ENCODE peak calls at places on chromosome 5, in seven cellular contexts. K, J, U, X, S, I and T are unnamed samples.

GRCh38 chr5:40877371-40877988 is 31.8 kb upstream of the C7 start:
- DNase-seq in K (peak), S (no peak), X (no peak), I (no peak), U (no peak), J (no peak), T (no peak)

GRCh38 chr5:1317921-1318565 is 23.2 kb upstream of the TERT start:
- DNase-seq in X (no peak), J (no peak), U (no peak), I (no peak), K (no peak), S (no peak), T (no peak)

GRCh38 chr5:36573441-36573840 is 33.0 kb upstream of the SLC1A3 start:
- DNase-seq in X (no peak), S (peak), J (no peak), U (no peak), I (peak), K (peak), T (no peak)

GRCh38 chr5:159243385-159243784 is 19.7 kb upstream of the UBLCP1 start:
- DNase-seq in U (no peak), S (no peak), X (no peak), I (no peak), K (no peak), J (no peak), T (no peak)

GRCh38 chr5:113020461-113021273 is 44.1 kb downstream of the DCP2 start:
- DNase-seq in X (no peak), I (peak), S (peak), J (no peak), U (no peak), K (peak), T (no peak)

GRCh38 chr5:135220394-135221186 is 178.4 kb downstream of the MACROH2A1 start:
- DNase-seq in U (no peak), S (no peak), I (no peak), J (no peak), K (no peak), X (no peak), T (no peak)

GRCh38 chr5:1108865-1109174 is 3.0 kb downstream of the SLC12A7 start:
- DNase-seq in U (no peak), J (no peak), S (no peak), I (no peak), K (no peak), X (no peak), T (no peak)

GRCh38 chr5:143968071-143968878 is 156.3 kb downstream of the HMHB1 start:
- DNase-seq in X (peak), J (no peak), I (peak), K (peak), S (peak), U (no peak), T (no peak)

GRCh38 chr5:79243224-79243623 is 7.3 kb downstream of the JMY start:
- DNase-seq in K (no peak), I (no peak), J (no peak), S (no peak), X (no peak), U (no peak), T (no peak)

GRCh38 chr5:173514666-173515065 is 101.8 kb downstream of the BOD1 start:
- DNase-seq in K (peak), X (no peak), J (no peak), I (no peak), S (no peak), U (no peak), T (no peak)

GRCh38 chr5:174119386-174119785 is 73.9 kb downstream of the NSG2 start:
- DNase-seq in J (no peak), I (no peak), U (no peak), K (no peak), X (no peak), S (no peak), T (no peak)

GRCh38 chr5:154519375-154519774 is 41.3 kb upstream of the HAND1 start:
- DNase-seq in J (no peak), S (peak), U (no peak), I (peak), X (peak), K (peak), T (no peak)

GRCh38 chr5:79436821-79437220 is 77.1 kb downstream of the HOMER1 start:
- DNase-seq in S (peak), K (no peak), U (no peak), I (peak), X (no peak), J (no peak), T (no peak)

GRCh38 chr5:12292610-12293204 is 388.5 kb upstream of the CTNND2 start:
- DNase-seq in J (no peak), K (peak), I (peak), X (no peak), S (peak), U (peak), T (no peak)

GRCh38 chr5:65955746-65956145 is 29.4 kb downstream of the ERBIN start:
- DNase-seq in S (no peak), I (no peak), J (no peak), X (no peak), U (no peak), K (no peak), T (no peak)

GRCh38 chr5:158856295-158856694 is 243.4 kb downstream of the EBF1 start:
- DNase-seq in J (no peak), K (no peak), U (no peak), S (no peak), X (no peak), I (no peak), T (no peak)

GRCh38 chr5:173488144-173488543 is 128.3 kb downstream of the BOD1 start:
- DNase-seq in X (no peak), K (no peak), S (no peak), J (no peak), I (no peak), U (no peak), T (no peak)

GRCh38 chr5:158942217-158942616 is 157.5 kb downstream of the EBF1 start:
- DNase-seq in U (no peak), K (no peak), S (peak), J (no peak), X (no peak), I (no peak), T (no peak)

GRCh38 chr5:163503106-163504090 is 2.0 kb upstream of the MAT2B start:
- DNase-seq in K (peak), S (peak), X (peak), J (peak), I (peak), U (peak), T (peak)

GRCh38 chr5:103943243-103943642 is 380.7 kb upstream of the NUDT12 start:
- DNase-seq in U (no peak), X (no peak), K (no peak), S (no peak), I (no peak), J (no peak), T (no peak)

GRCh38 chr5:41707853-41708603 is 162.2 kb downstream of the OXCT1 start:
- DNase-seq in J (no peak), S (peak), I (peak), U (peak), X (peak), K (peak), T (no peak)

GRCh38 chr5:14929293-14930065 is 57.9 kb upstream of the ANKH start:
- DNase-seq in J (no peak), S (no peak), U (no peak), I (no peak), K (no peak), X (no peak), T (no peak)

GRCh38 chr5:109352475-109352874 is 57.3 kb downstream of the PJA2 start:
- DNase-seq in S (no peak), J (no peak), I (no peak), U (no peak), X (no peak), K (no peak), T (no peak)

GRCh38 chr5:60196382-60197113 is 303.0 kb upstream of the PDE4D start:
- DNase-seq in J (peak), S (peak), K (peak), U (no peak), I (peak), X (peak), T (no peak)

GRCh38 chr5:110785356-110785755 is 46.5 kb downstream of the SLC25A46 start:
- DNase-seq in U (no peak), J (no peak), X (peak), I (peak), K (peak), S (peak), T (no peak)

GRCh38 chr5:83473344-83474169 is 2.0 kb downstream of the VCAN start:
- DNase-seq in K (peak), S (peak), X (peak), I (peak), J (peak), U (peak), T (peak)
- TF ChIP-seq CTCF in K (peak), S (peak), X (peak), I (peak), J (peak), U (peak), T (peak)

DNA sequence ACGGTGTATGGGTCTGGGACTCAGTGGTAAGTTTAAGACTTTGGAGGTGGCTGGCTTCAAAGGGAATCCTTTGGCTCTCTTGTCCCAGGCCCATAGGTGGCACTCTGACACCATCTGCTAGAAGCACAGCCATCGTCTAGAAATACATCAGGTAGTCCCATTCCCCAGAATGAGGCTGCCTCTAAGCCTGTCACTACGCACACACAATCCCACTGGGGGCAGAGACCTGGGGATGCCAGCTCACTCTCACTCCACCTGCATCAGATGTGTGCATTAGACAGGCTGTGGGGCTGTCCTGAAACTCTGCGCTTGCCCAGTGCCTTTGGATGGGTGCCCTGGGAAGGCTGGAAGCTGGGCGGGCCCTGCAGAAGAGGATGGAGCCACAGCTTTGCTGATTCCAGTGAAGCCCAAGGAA is 127.5 kb upstream of the PANK3 start:
- DNase-seq in I (peak), S (peak), J (no peak), X (no peak), U (peak), K (peak), T (peak)
- TF ChIP-seq CTCF in I (peak), S (peak), J (peak), X (peak), U (peak), K (peak), T (peak)

DNA sequence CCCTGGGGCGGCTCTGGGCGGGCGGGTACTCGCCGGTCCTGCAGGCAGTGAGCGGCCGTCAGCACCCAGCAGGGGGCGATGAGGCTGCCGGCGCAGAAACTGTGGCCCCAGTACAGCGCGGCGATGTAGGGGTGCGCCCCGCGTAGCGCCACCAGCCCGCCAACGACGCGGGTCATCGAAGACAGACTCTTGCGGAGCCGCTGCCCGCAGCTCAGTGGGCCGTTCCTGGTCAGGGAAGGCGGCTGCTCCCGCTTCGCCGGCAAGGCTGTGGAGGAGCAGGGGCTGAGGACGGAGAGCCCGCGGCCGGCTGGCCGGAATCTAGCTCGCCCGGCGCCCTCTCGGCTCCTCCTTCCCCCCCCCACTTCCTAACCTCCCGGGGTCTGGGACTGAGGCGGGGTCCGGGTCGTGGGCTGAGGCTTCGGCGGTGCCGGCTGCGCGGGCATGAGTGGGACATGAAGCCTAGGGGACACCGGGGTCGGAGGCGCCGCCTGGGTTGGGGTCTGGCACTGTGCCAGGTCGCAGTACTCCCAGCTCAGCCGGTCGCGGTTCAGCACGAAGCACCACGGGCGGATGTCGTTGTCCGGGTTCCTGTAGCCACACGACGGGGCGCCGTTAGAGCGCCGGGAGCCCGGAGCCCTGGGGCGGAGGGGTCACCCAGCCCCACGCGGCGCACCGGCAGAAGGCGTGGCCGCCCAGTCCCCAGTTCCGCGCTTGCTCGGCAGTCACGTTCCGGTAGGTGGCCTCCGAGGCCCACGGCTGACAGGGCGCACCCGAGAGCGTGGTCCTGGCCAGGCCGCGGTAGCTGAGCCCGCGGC is 3.6 kb upstream of the PFN3 start:
- DNase-seq in K (peak), S (peak), U (peak), X (no peak), I (peak), J (peak), T (peak)
- TF ChIP-seq CTCF in K (peak), S (peak), U (peak), X (peak), I (peak), J (peak), T (peak)

GRCh38 chr5:132500931-132501628 is 10.5 kb upstream of the IRF1 start:
- DNase-seq in J (peak), X (peak), U (peak), K (peak), I (peak), S (peak), T (peak)
- TF ChIP-seq CTCF in J (peak), X (peak), U (peak), K (peak), I (peak), S (peak), T (peak)

GRCh38 chr5:148381906-148382305 is 1.9 kb upstream of the FBXO38 start:
- DNase-seq in J (no peak), I (no peak), K (peak), S (no peak), U (no peak), X (no peak), T (no peak)
- TF ChIP-seq CTCF in J (no peak), I (no peak), K (no peak), S (no peak), U (no peak), X (no peak), T (no peak)

DNA sequence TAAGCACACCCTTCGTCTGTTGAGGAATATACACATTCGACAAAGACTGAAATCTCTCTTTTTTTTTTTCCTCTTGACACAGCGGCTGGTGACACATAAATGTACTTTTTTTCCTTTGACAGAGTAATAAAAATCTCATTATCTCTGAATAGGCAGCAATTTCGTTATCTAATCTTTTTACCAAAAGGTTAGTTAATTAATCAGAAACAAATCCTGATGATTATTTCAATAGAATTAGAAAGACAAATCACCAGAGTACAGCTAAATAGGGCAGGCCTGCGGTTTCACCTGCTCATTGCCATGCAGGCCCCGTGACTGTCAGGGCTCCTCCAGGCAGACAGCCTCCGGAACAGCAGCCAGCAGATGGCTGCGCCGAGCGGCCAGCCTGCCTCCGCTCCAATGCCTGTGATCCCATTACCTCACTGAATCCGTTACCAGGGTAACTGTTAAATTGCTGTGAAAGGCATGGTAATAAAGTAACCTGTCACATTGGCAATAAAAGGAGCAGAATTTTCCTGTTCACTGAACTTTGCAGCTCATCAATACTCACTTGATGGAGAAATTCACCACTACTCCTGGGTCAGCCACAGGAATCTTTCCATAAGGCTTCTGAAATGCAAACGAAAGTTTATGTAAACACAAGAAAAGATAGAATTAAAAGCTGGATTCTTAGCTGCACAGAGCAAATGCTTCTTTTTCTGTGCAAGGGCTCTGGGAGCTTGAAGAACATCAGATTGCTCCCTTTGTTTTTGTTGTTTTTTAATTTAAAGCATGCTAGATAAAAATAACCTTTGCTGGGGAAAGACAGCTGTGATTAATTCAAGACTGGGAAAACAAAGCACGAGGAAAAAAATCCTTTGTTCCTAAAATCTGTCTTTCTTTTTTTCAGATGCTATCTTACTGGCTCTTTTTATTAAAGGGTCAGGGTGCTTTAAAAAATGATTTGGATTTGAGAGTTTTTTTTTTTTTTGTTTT is 666.4 kb upstream of the ZNF608 start:
- DNase-seq in I (peak), J (peak), S (peak), X (peak), K (peak), U (peak), T (peak)
- TF ChIP-seq CTCF in I (peak), J (peak), S (peak), X (peak), K (peak), U (no peak), T (peak)

GRCh38 chr5:97986069-97986468 is 787.4 kb upstream of the RGMB start:
- DNase-seq in S (peak), U (no peak), X (no peak), J (no peak), K (peak), I (peak), T (no peak)
- TF ChIP-seq CTCF in S (peak), U (no peak), X (peak), J (no peak), K (no peak), I (no peak), T (no peak)

GRCh38 chr5:38404667-38405276 is 146.4 kb downstream of the EGFLAM start:
- DNase-seq in U (peak), I (no peak), K (peak), J (no peak), X (no peak), S (no peak), T (no peak)
- TF ChIP-seq CTCF in U (no peak), I (no peak), K (peak), J (no peak), X (no peak), S (peak), T (peak)